ENCODE peak calls at places on chromosomes 16 and 17, in nine cellular contexts. One of them, this sample, is unnamed.

GRCh38 chr17:42422958-42423712 is at the start of gene CAVIN1:
- DNase-seq in RWPE1: peak
- DNase-seq in tibial nerve: peak
- DNase-seq in HL-60: no peak
- DNase-seq in heart left ventricle: peak
- DNase-seq in WTC11: peak
- DNase-seq in AG09309: peak
- DNase-seq in left ventricle myocardium inferior: peak
- DNase-seq in pancreas: peak
- DNase-seq in this sample: peak

GRCh38 chr16:48117217-48118105 is 38.3 kb downstream of the ABCC12 start:
- DNase-seq in RWPE1: peak
- DNase-seq in tibial nerve: peak
- DNase-seq in HL-60: peak
- DNase-seq in heart left ventricle: peak
- DNase-seq in WTC11: peak
- DNase-seq in AG09309: no peak
- DNase-seq in left ventricle myocardium inferior: peak
- DNase-seq in pancreas: peak
- DNase-seq in this sample: peak

GRCh38 chr16:85528528-85529387 is 84.4 kb upstream of the GSE1 start:
- DNase-seq in RWPE1: no peak
- DNase-seq in tibial nerve: no peak
- DNase-seq in HL-60: peak
- DNase-seq in heart left ventricle: no peak
- DNase-seq in WTC11: no peak
- DNase-seq in AG09309: no peak
- DNase-seq in left ventricle myocardium inferior: no peak
- DNase-seq in pancreas: no peak
- DNase-seq in this sample: no peak

GRCh38 chr17:8155341-8156173 is 3.4 kb upstream of the PER1 start:
- DNase-seq in RWPE1: no peak
- DNase-seq in tibial nerve: peak
- DNase-seq in HL-60: no peak
- DNase-seq in heart left ventricle: no peak
- DNase-seq in WTC11: no peak
- DNase-seq in AG09309: no peak
- DNase-seq in left ventricle myocardium inferior: no peak
- DNase-seq in pancreas: no peak
- DNase-seq in this sample: no peak

GRCh38 chr17:80772906-80773242 is 218.8 kb upstream of the CHMP6 start:
- DNase-seq in RWPE1: no peak
- DNase-seq in tibial nerve: no peak
- DNase-seq in HL-60: no peak
- DNase-seq in heart left ventricle: no peak
- DNase-seq in WTC11: no peak
- DNase-seq in AG09309: no peak
- DNase-seq in left ventricle myocardium inferior: no peak
- DNase-seq in pancreas: no peak
- DNase-seq in this sample: no peak

GRCh38 chr17:70434536-70435490 is 265.5 kb downstream of the KCNJ2 start:
- DNase-seq in RWPE1: no peak
- DNase-seq in tibial nerve: no peak
- DNase-seq in HL-60: no peak
- DNase-seq in heart left ventricle: no peak
- DNase-seq in WTC11: no peak
- DNase-seq in AG09309: no peak
- DNase-seq in left ventricle myocardium inferior: no peak
- DNase-seq in pancreas: no peak
- DNase-seq in this sample: no peak

GRCh38 chr16:30927789-30928378 is 4.5 kb downstream of the FBXL19 start:
- DNase-seq in RWPE1: no peak
- DNase-seq in tibial nerve: no peak
- DNase-seq in HL-60: peak
- DNase-seq in heart left ventricle: peak
- DNase-seq in WTC11: peak
- DNase-seq in AG09309: no peak
- DNase-seq in left ventricle myocardium inferior: no peak
- DNase-seq in pancreas: no peak
- DNase-seq in this sample: peak

GRCh38 chr17:76107507-76107906 is 3.9 kb upstream of the EXOC7 start:
- DNase-seq in RWPE1: no peak
- DNase-seq in tibial nerve: no peak
- DNase-seq in HL-60: no peak
- DNase-seq in heart left ventricle: no peak
- DNase-seq in WTC11: no peak
- DNase-seq in AG09309: no peak
- DNase-seq in left ventricle myocardium inferior: no peak
- DNase-seq in pancreas: no peak
- DNase-seq in this sample: peak

DNA sequence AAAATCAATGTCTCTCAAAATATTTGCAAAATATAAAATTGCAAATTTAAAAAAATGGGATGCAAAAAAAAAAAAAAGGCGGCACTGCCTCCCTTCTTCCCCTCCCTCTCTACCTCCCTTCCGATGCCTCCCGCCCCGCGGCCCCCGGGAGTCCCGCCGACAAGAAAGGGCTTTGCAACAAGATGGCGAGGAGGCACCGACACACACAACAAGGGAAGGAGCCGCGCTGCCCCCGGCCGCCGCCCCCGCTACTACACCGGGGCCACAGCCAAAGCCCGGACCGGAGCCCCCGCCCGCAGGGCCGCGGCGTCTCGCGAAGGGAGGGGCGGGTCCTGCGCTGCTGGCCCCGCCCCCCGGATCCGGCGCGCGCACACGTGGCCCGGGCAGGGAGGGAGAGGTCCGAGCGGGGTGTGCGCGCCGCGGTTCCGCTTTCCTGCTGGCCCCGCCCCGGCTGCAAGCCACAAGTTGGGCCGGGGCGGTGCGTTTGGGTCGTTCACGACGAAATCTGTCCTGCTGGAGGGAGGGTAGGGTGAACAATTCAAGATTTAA is at the start of gene MNT:
- DNase-seq in RWPE1: peak
- DNase-seq in tibial nerve: peak
- DNase-seq in HL-60: peak
- DNase-seq in heart left ventricle: peak
- DNase-seq in WTC11: peak
- DNase-seq in AG09309: peak
- DNase-seq in left ventricle myocardium inferior: peak
- DNase-seq in pancreas: peak
- DNase-seq in this sample: peak
- TF ChIP-seq CTCF in RWPE1: no peak
- TF ChIP-seq CTCF in tibial nerve: peak
- TF ChIP-seq CTCF in HL-60: no peak
- TF ChIP-seq CTCF in heart left ventricle: peak
- TF ChIP-seq CTCF in WTC11: no peak
- TF ChIP-seq CTCF in AG09309: no peak
- TF ChIP-seq CTCF in left ventricle myocardium inferior: peak
- TF ChIP-seq CTCF in pancreas: no peak
- TF ChIP-seq CTCF in this sample: no peak

GRCh38 chr16:57380671-57381462 is 8.6 kb downstream of the CX3CL1 start:
- DNase-seq in RWPE1: no peak
- DNase-seq in tibial nerve: peak
- DNase-seq in HL-60: peak
- DNase-seq in heart left ventricle: no peak
- DNase-seq in WTC11: no peak
- DNase-seq in AG09309: no peak
- DNase-seq in left ventricle myocardium inferior: peak
- DNase-seq in pancreas: peak
- DNase-seq in this sample: peak

GRCh38 chr16:57381791-57382534 is 9.7 kb downstream of the CX3CL1 start:
- DNase-seq in RWPE1: no peak
- DNase-seq in tibial nerve: no peak
- DNase-seq in HL-60: no peak
- DNase-seq in heart left ventricle: no peak
- DNase-seq in WTC11: no peak
- DNase-seq in AG09309: no peak
- DNase-seq in left ventricle myocardium inferior: no peak
- DNase-seq in pancreas: no peak
- DNase-seq in this sample: no peak

GRCh38 chr16:57384248-57385070 is 12.2 kb downstream of the CX3CL1 start:
- DNase-seq in RWPE1: no peak
- DNase-seq in tibial nerve: no peak
- DNase-seq in HL-60: peak
- DNase-seq in heart left ventricle: peak
- DNase-seq in WTC11: no peak
- DNase-seq in AG09309: no peak
- DNase-seq in left ventricle myocardium inferior: no peak
- DNase-seq in pancreas: no peak
- DNase-seq in this sample: no peak

GRCh38 chr16:57383276-57384247 is 11.3 kb downstream of the CX3CL1 start:
- DNase-seq in RWPE1: peak
- DNase-seq in tibial nerve: no peak
- DNase-seq in HL-60: no peak
- DNase-seq in heart left ventricle: no peak
- DNase-seq in WTC11: no peak
- DNase-seq in AG09309: no peak
- DNase-seq in left ventricle myocardium inferior: no peak
- DNase-seq in pancreas: no peak
- DNase-seq in this sample: no peak

DNA sequence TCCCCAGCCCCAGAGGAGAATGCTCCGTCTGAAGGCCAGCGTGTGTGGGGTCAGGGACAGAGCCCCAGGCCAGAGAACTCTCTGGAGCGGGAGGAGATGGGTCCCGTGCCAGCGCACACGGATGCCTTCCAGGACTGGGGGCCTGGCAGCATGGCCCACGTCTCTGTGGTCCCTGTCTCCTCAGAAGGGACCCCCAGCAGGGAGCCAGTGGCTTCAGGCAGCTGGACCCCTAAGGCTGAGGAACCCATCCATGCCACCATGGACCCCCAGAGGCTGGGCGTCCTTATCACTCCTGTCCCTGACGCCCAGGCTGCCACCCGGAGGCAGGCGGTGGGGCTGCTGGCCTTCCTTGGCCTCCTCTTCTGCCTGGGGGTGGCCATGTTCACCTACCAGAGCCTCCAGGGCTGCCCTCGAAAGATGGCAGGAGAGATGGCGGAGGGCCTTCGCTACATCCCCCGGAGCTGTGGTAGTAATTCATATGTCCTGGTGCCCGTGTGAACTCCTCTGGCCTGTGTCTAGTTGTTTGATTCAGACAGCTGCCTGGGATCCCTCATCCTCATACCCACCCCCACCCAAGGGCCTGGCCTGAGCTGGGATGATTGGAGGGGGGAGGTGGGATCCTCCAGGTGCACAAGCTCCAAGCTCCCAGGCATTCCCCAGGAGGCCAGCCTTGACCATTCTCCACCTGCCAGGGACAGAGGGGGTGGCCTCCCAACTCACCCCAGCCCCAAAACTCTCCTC is 10.4 kb downstream of the CX3CL1 start:
- DNase-seq in RWPE1: no peak
- DNase-seq in tibial nerve: no peak
- DNase-seq in HL-60: no peak
- DNase-seq in heart left ventricle: no peak
- DNase-seq in WTC11: no peak
- DNase-seq in AG09309: no peak
- DNase-seq in left ventricle myocardium inferior: no peak
- DNase-seq in pancreas: no peak
- DNase-seq in this sample: no peak
- TF ChIP-seq CTCF in RWPE1: no peak
- TF ChIP-seq CTCF in tibial nerve: no peak
- TF ChIP-seq CTCF in HL-60: no peak
- TF ChIP-seq CTCF in heart left ventricle: no peak
- TF ChIP-seq CTCF in WTC11: no peak
- TF ChIP-seq CTCF in AG09309: no peak
- TF ChIP-seq CTCF in left ventricle myocardium inferior: no peak
- TF ChIP-seq CTCF in pancreas: no peak
- TF ChIP-seq CTCF in this sample: no peak

DNA sequence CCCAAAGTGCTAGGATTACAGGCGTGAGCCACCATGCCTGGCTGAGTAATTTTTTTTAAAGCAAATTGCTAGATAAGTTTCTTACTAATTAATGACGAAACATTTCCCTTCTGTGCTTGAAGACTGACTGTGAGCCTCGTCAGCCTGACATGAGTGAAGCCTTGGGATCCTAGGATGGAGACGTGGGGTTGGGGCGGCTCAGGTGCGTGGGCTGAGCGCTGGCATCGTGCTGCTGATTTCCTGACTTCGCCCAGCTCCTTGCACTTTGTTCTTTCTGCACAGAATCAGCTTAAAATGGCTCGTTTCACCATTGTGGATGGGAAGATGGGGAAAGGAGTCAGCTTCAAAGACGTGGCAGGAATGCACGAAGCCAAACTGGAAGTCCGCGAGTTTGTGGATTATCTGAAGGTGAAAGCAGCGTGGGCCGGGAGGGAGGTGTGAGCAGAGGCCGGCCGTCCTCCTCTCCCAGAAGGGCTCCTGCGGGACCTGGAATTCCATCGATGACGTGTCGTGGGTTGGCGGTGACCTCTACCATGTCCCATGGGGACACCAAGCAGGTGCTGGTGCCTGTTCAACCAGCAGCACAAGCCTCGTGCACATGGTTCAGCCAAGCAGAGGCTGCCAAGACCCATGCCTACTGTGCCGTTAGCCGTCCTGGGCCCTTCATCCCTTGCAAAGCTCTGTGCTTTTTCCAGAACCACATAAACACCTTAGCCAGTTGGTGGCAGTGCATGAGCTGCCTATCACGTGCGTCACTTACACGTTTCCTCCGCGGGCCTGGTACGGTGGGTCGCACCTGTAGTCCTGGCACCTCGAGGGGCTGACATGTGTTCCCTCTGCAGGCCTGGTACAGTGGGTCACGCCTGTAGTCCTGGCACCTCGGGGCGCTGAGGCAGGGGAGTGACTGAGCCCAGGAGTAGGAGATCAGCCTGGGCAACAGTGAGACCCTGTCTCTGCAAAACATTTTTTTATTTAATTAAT is 22.5 kb downstream of the SPG7 start:
- DNase-seq in RWPE1: no peak
- DNase-seq in tibial nerve: no peak
- DNase-seq in HL-60: no peak
- DNase-seq in heart left ventricle: no peak
- DNase-seq in WTC11: no peak
- DNase-seq in AG09309: no peak
- DNase-seq in left ventricle myocardium inferior: no peak
- DNase-seq in pancreas: no peak
- DNase-seq in this sample: no peak
- TF ChIP-seq CTCF in RWPE1: no peak
- TF ChIP-seq CTCF in tibial nerve: no peak
- TF ChIP-seq CTCF in HL-60: no peak
- TF ChIP-seq CTCF in heart left ventricle: no peak
- TF ChIP-seq CTCF in WTC11: no peak
- TF ChIP-seq CTCF in AG09309: no peak
- TF ChIP-seq CTCF in left ventricle myocardium inferior: no peak
- TF ChIP-seq CTCF in pancreas: no peak
- TF ChIP-seq CTCF in this sample: no peak

GRCh38 chr16:24674877-24675276 is 54.6 kb upstream of the TNRC6A start:
- DNase-seq in RWPE1: no peak
- DNase-seq in tibial nerve: no peak
- DNase-seq in HL-60: no peak
- DNase-seq in heart left ventricle: no peak
- DNase-seq in WTC11: no peak
- DNase-seq in AG09309: no peak
- DNase-seq in left ventricle myocardium inferior: no peak
- DNase-seq in pancreas: no peak
- DNase-seq in this sample: no peak

GRCh38 chr16:24668481-24669001 is 60.9 kb upstream of the TNRC6A start:
- DNase-seq in RWPE1: no peak
- DNase-seq in tibial nerve: peak
- DNase-seq in HL-60: no peak
- DNase-seq in heart left ventricle: no peak
- DNase-seq in WTC11: no peak
- DNase-seq in AG09309: peak
- DNase-seq in left ventricle myocardium inferior: no peak
- DNase-seq in pancreas: no peak
- DNase-seq in this sample: no peak

GRCh38 chr16:24670623-24671454 is 58.6 kb upstream of the TNRC6A start:
- DNase-seq in RWPE1: no peak
- DNase-seq in tibial nerve: peak
- DNase-seq in HL-60: no peak
- DNase-seq in heart left ventricle: peak
- DNase-seq in WTC11: peak
- DNase-seq in AG09309: peak
- DNase-seq in left ventricle myocardium inferior: peak
- DNase-seq in pancreas: peak
- DNase-seq in this sample: peak

GRCh38 chr16:24673155-24673554 is 56.3 kb upstream of the TNRC6A start:
- DNase-seq in RWPE1: no peak
- DNase-seq in tibial nerve: no peak
- DNase-seq in HL-60: no peak
- DNase-seq in heart left ventricle: no peak
- DNase-seq in WTC11: no peak
- DNase-seq in AG09309: no peak
- DNase-seq in left ventricle myocardium inferior: no peak
- DNase-seq in pancreas: no peak
- DNase-seq in this sample: no peak

DNA sequence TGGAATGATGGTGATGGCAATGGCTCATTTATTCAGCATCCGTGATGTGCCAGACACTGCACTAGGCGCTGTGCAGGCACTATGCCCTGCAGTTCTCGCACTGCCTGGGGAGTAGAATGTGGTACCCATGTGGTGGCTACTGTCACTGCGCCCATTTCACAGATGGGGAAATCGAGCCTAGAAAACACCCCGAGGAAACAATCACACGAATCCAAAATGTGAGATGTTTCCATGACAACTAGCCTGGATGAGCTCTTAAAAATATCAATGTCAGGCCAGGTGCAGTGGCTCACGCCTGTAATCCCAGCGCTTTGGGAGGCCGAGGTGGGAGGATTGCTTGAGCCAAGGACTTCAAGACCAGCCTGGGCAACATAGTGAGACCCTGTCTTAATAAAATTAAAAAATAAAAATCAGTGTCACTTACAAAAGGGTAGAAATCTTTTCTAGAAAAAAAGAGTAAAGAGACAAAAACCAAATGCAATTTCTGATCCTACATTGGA is 57.9 kb upstream of the TNRC6A start:
- DNase-seq in RWPE1: no peak
- DNase-seq in tibial nerve: no peak
- DNase-seq in HL-60: no peak
- DNase-seq in heart left ventricle: no peak
- DNase-seq in WTC11: no peak
- DNase-seq in AG09309: no peak
- DNase-seq in left ventricle myocardium inferior: no peak
- DNase-seq in pancreas: no peak
- DNase-seq in this sample: no peak
- TF ChIP-seq CTCF in RWPE1: no peak
- TF ChIP-seq CTCF in tibial nerve: no peak
- TF ChIP-seq CTCF in HL-60: no peak
- TF ChIP-seq CTCF in heart left ventricle: no peak
- TF ChIP-seq CTCF in WTC11: no peak
- TF ChIP-seq CTCF in AG09309: no peak
- TF ChIP-seq CTCF in left ventricle myocardium inferior: no peak
- TF ChIP-seq CTCF in pancreas: no peak
- TF ChIP-seq CTCF in this sample: no peak

This sample was measured in MCF 10A.